ENCODE peak calls at places on chromosomes 11 and 22, in six cellular contexts. T is activated T-helper 9 cell treated with anti-CD3 and anti-CD28 coated beads, Interleukin-2, amount 50 U/mL, for 16 hours; C is spleen; E is NCI-H1417; N is ureter; X is GM12865. V is an unnamed sample.

GRCh38 chr11:115317428-115318185 is 186.6 kb downstream of the CADM1 start:
- DNase-seq in T (no peak), C (no peak), E (peak), N (no peak), X (no peak), V (no peak)

GRCh38 chr11:31813961-31814868 is 3.1 kb upstream of the PAX6 start:
- DNase-seq in T (no peak), C (peak), E (peak), N (no peak), X (no peak), V (no peak)

GRCh38 chr22:19784396-19785175 is 24.0 kb downstream of the TBX1 start:
- DNase-seq in T (no peak), C (peak), E (no peak), N (no peak), X (no peak), V (no peak)

GRCh38 chr11:12846766-12847615 is 162.1 kb upstream of the RASSF10 start:
- DNase-seq in T (no peak), C (no peak), E (peak), N (no peak), X (no peak), V (no peak)

GRCh38 chr11:102831709-102832492 is 11.5 kb downstream of the MMP3 start:
- DNase-seq in T (no peak), C (no peak), E (no peak), N (no peak), X (no peak), V (no peak)

GRCh38 chr11:63845305-63845704 is 6.4 kb downstream of the MARK2 start:
- DNase-seq in T (no peak), C (no peak), E (no peak), N (no peak), X (no peak), V (no peak)

GRCh38 chr22:40855104-40855959 is 1.1 kb downstream of the ST13 start:
- DNase-seq in T (no peak), C (no peak), E (peak), N (no peak), X (peak), V (peak)

GRCh38 chr11:113574586-113574985 is 99.4 kb upstream of the DRD2 start:
- DNase-seq in T (no peak), C (no peak), E (no peak), N (no peak), X (no peak), V (no peak)

GRCh38 chr11:62732830-62733229 is 4.5 kb downstream of the TTC9C start:
- DNase-seq in T (no peak), C (no peak), E (no peak), N (no peak), X (peak), V (peak)

GRCh38 chr11:36557991-36558390 is 9.8 kb upstream of the RAG1 start:
- DNase-seq in T (no peak), C (no peak), E (no peak), N (no peak), X (no peak), V (no peak)

GRCh38 chr11:19853016-19853415 is 140.4 kb downstream of the NAV2 start:
- DNase-seq in T (no peak), C (no peak), E (no peak), N (no peak), X (no peak), V (no peak)

V was measured in A673.